ENCODE peak calls at places on chromosomes 7 and 10, in four cellular contexts. A, Z, R and X are unnamed samples.

GRCh38 chr7:32191296-32191695 is 121.1 kb upstream of the PDE1C start:
- DNase-seq in Z (no peak), R (no peak), A (no peak), X (no peak)

GRCh38 chr7:66877577-66878300 is 43.3 kb upstream of the TMEM248 start:
- DNase-seq in A (no peak), R (peak; percentile 52), Z (no peak), X (no peak)

GRCh38 chr7:86930554-86931307 is 128.7 kb downstream of the ELAPOR2 start:
- DNase-seq in R (peak; percentile 47), Z (no peak), A (no peak), X (no peak)

GRCh38 chr10:125880719-125881118 is 373 bp downstream of the DHX32 start:
- DNase-seq in R (no peak), A (no peak), Z (no peak), X (no peak)

GRCh38 chr7:28530175-28531142 is 118.1 kb downstream of the CREB5 start:
- DNase-seq in A (no peak), R (no peak), Z (no peak), X (no peak)

GRCh38 chr7:1229334-1229935 is 3.2 kb upstream of the UNCX start:
- DNase-seq in R (no peak), A (no peak), Z (no peak), X (no peak)

GRCh38 chr7:139332960-139333359 is 8.2 kb upstream of the FMC1 start:
- DNase-seq in A (no peak), Z (no peak), R (peak; percentile 52), X (no peak)

GRCh38 chr10:112026438-112026837 is 157.1 kb downstream of the GPAM start:
- DNase-seq in A (no peak), R (peak; percentile 4), Z (no peak), X (no peak)

GRCh38 chr7:37062460-37062859 is 338.2 kb upstream of the AOAH start:
- DNase-seq in A (no peak), R (no peak), Z (no peak), X (no peak)

GRCh38 chr7:114988755-114989154 is 66.9 kb downstream of the MDFIC start:
- DNase-seq in R (peak; percentile 81), A (no peak), Z (no peak), X (no peak)

GRCh38 chr7:33776791-33777190 is 128.5 kb upstream of the BMPER start:
- DNase-seq in Z (no peak), A (no peak), R (no peak), X (no peak)

GRCh38 chr10:100939763-100940344 is 27.1 kb downstream of the SLF2 start:
- DNase-seq in A (no peak), R (no peak), Z (no peak), X (no peak)

GRCh38 chr10:122098924-122099323 is 110.0 kb downstream of the TACC2 start:
- DNase-seq in Z (no peak), A (no peak), R (no peak), X (no peak)

GRCh38 chr7:63023182-63023787 is 975.4 kb upstream of the ZNF722 start:
- DNase-seq in R (no peak), Z (no peak), A (no peak), X (no peak)

GRCh38 chr10:127880557-127880956 is 12.2 kb downstream of the CLRN3 start:
- DNase-seq in R (no peak), Z (no peak), A (no peak), X (no peak)

GRCh38 chr10:23060918-23061317 is 34.5 kb upstream of the MSRB2 start:
- DNase-seq in A (no peak), Z (no peak), R (no peak), X (no peak)

GRCh38 chr7:7820939-7821338 is 102.5 kb upstream of the RPA3 start:
- DNase-seq in A (no peak), Z (peak; percentile 66), R (no peak), X (no peak)

GRCh38 chr7:121530251-121531174 is 134.4 kb upstream of the FAM3C start:
- DNase-seq in Z (no peak), R (peak; percentile 44), A (no peak), X (no peak)

GRCh38 chr7:129804301-129805085 is 148.3 kb downstream of the UBE2H start:
- DNase-seq in A (no peak), R (no peak), Z (no peak), X (no peak)

GRCh38 chr7:101402081-101402779 is 39.6 kb downstream of the COL26A1 start:
- DNase-seq in A (no peak), Z (no peak), R (no peak), X (no peak)

GRCh38 chr7:24980695-24981543 is 941 bp upstream of the OSBPL3 start:
- DNase-seq in R (peak; percentile 37), Z (no peak), A (no peak), X (no peak)

GRCh38 chr10:99461230-99461629 is 30.8 kb upstream of the GOT1 start:
- DNase-seq in A (no peak), R (no peak), Z (no peak), X (no peak)

GRCh38 chr7:85522070-85522469 is 335.2 kb upstream of the SEMA3D start:
- DNase-seq in R (no peak), Z (no peak), A (no peak), X (no peak)

GRCh38 chr10:77618117-77618516 is 19.5 kb downstream of the KCNMA1 start:
- DNase-seq in R (no peak), Z (no peak), A (no peak), X (no peak)